ENCODE peak calls at places on chromosomes 2 and 18, in seven cellular contexts. One of them, this sample, is unnamed.

GRCh38 chr2:3421541-3421940 is 42.0 kb downstream of the TRAPPC12 start:
- DNase-seq in activated T-helper 1 cell treated with anti-CD3 and anti-CD28 coated beads, Interleukin-2, amount 50 U/mL, for 16 hours: no peak
- DNase-seq in Caki2: no peak
- DNase-seq in RWPE1: no peak
- DNase-seq in chondrocyte: no peak
- DNase-seq in SHP77: no peak
- DNase-seq in transverse colon: no peak
- DNase-seq in this sample: no peak

GRCh38 chr2:45743531-45744391 is 92.3 kb downstream of the PRKCE start:
- DNase-seq in transverse colon: peak
- DNase-seq in chondrocyte: no peak
- DNase-seq in Caki2: no peak
- DNase-seq in SHP77: no peak
- DNase-seq in RWPE1: no peak
- DNase-seq in activated T-helper 1 cell treated with anti-CD3 and anti-CD28 coated beads, Interleukin-2, amount 50 U/mL, for 16 hours: no peak
- DNase-seq in this sample: peak

GRCh38 chr2:214830794-214831346 is 21.4 kb upstream of the BARD1 start:
- DNase-seq in chondrocyte: no peak
- DNase-seq in SHP77: no peak
- DNase-seq in transverse colon: no peak
- DNase-seq in Caki2: no peak
- DNase-seq in activated T-helper 1 cell treated with anti-CD3 and anti-CD28 coated beads, Interleukin-2, amount 50 U/mL, for 16 hours: no peak
- DNase-seq in RWPE1: no peak
- DNase-seq in this sample: peak

GRCh38 chr2:48714240-48714639 is 41.3 kb downstream of the LHCGR start:
- DNase-seq in SHP77: no peak
- DNase-seq in transverse colon: no peak
- DNase-seq in RWPE1: no peak
- DNase-seq in chondrocyte: no peak
- DNase-seq in activated T-helper 1 cell treated with anti-CD3 and anti-CD28 coated beads, Interleukin-2, amount 50 U/mL, for 16 hours: no peak
- DNase-seq in Caki2: no peak
- DNase-seq in this sample: no peak

GRCh38 chr2:173407176-173407575 is 52.5 kb downstream of the CDCA7 start:
- DNase-seq in chondrocyte: no peak
- DNase-seq in Caki2: no peak
- DNase-seq in RWPE1: no peak
- DNase-seq in SHP77: no peak
- DNase-seq in activated T-helper 1 cell treated with anti-CD3 and anti-CD28 coated beads, Interleukin-2, amount 50 U/mL, for 16 hours: no peak
- DNase-seq in transverse colon: no peak
- DNase-seq in this sample: no peak

GRCh38 chr2:102674370-102674769 is 55.0 kb downstream of the SLC9A2 start:
- DNase-seq in Caki2: no peak
- DNase-seq in activated T-helper 1 cell treated with anti-CD3 and anti-CD28 coated beads, Interleukin-2, amount 50 U/mL, for 16 hours: no peak
- DNase-seq in transverse colon: no peak
- DNase-seq in chondrocyte: no peak
- DNase-seq in SHP77: no peak
- DNase-seq in RWPE1: no peak
- DNase-seq in this sample: no peak

GRCh38 chr18:3595282-3596273 is 145.6 kb downstream of the TGIF1 start:
- DNase-seq in chondrocyte: no peak
- DNase-seq in Caki2: peak
- DNase-seq in transverse colon: peak
- DNase-seq in RWPE1: peak
- DNase-seq in SHP77: peak
- DNase-seq in activated T-helper 1 cell treated with anti-CD3 and anti-CD28 coated beads, Interleukin-2, amount 50 U/mL, for 16 hours: no peak
- DNase-seq in this sample: no peak

GRCh38 chr2:10225291-10226031 is 77.2 kb upstream of the HPCAL1 start:
- DNase-seq in transverse colon: no peak
- DNase-seq in Caki2: no peak
- DNase-seq in chondrocyte: peak
- DNase-seq in RWPE1: no peak
- DNase-seq in activated T-helper 1 cell treated with anti-CD3 and anti-CD28 coated beads, Interleukin-2, amount 50 U/mL, for 16 hours: no peak
- DNase-seq in SHP77: no peak
- DNase-seq in this sample: no peak

GRCh38 chr2:71710805-71711469 is 257.6 kb downstream of the DYSF start:
- DNase-seq in SHP77: no peak
- DNase-seq in activated T-helper 1 cell treated with anti-CD3 and anti-CD28 coated beads, Interleukin-2, amount 50 U/mL, for 16 hours: no peak
- DNase-seq in Caki2: no peak
- DNase-seq in chondrocyte: peak
- DNase-seq in transverse colon: no peak
- DNase-seq in RWPE1: no peak
- DNase-seq in this sample: no peak

GRCh38 chr2:109419960-109420370 is 193.8 kb downstream of the SEPTIN10 start:
- DNase-seq in transverse colon: no peak
- DNase-seq in RWPE1: no peak
- DNase-seq in activated T-helper 1 cell treated with anti-CD3 and anti-CD28 coated beads, Interleukin-2, amount 50 U/mL, for 16 hours: no peak
- DNase-seq in SHP77: no peak
- DNase-seq in chondrocyte: peak
- DNase-seq in Caki2: no peak
- DNase-seq in this sample: peak

GRCh38 chr2:6915399-6915798 is 1.8 kb upstream of the RNF144A start:
- DNase-seq in transverse colon: no peak
- DNase-seq in chondrocyte: no peak
- DNase-seq in SHP77: no peak
- DNase-seq in Caki2: no peak
- DNase-seq in activated T-helper 1 cell treated with anti-CD3 and anti-CD28 coated beads, Interleukin-2, amount 50 U/mL, for 16 hours: no peak
- DNase-seq in RWPE1: no peak
- DNase-seq in this sample: no peak

GRCh38 chr2:109247812-109248211 is 118.8 kb downstream of the SH3RF3 start:
- DNase-seq in Caki2: no peak
- DNase-seq in SHP77: no peak
- DNase-seq in chondrocyte: no peak
- DNase-seq in RWPE1: no peak
- DNase-seq in activated T-helper 1 cell treated with anti-CD3 and anti-CD28 coated beads, Interleukin-2, amount 50 U/mL, for 16 hours: no peak
- DNase-seq in transverse colon: no peak
- DNase-seq in this sample: no peak

GRCh38 chr2:179376881-179377280 is 112.2 kb upstream of the SESTD1 start:
- DNase-seq in RWPE1: no peak
- DNase-seq in chondrocyte: no peak
- DNase-seq in SHP77: no peak
- DNase-seq in Caki2: no peak
- DNase-seq in activated T-helper 1 cell treated with anti-CD3 and anti-CD28 coated beads, Interleukin-2, amount 50 U/mL, for 16 hours: no peak
- DNase-seq in transverse colon: no peak
- DNase-seq in this sample: no peak

GRCh38 chr2:127526940-127527804 is 883 bp upstream of the IWS1 start:
- DNase-seq in activated T-helper 1 cell treated with anti-CD3 and anti-CD28 coated beads, Interleukin-2, amount 50 U/mL, for 16 hours: no peak
- DNase-seq in RWPE1: peak
- DNase-seq in chondrocyte: no peak
- DNase-seq in transverse colon: no peak
- DNase-seq in Caki2: no peak
- DNase-seq in SHP77: no peak
- DNase-seq in this sample: no peak

GRCh38 chr2:239113164-239113563 is 265.3 kb downstream of the TWIST2 start:
- DNase-seq in RWPE1: no peak
- DNase-seq in activated T-helper 1 cell treated with anti-CD3 and anti-CD28 coated beads, Interleukin-2, amount 50 U/mL, for 16 hours: no peak
- DNase-seq in chondrocyte: no peak
- DNase-seq in Caki2: no peak
- DNase-seq in transverse colon: peak
- DNase-seq in SHP77: no peak
- DNase-seq in this sample: peak

GRCh38 chr18:70234667-70235459 is 29.4 kb upstream of the RTTN start:
- DNase-seq in SHP77: no peak
- DNase-seq in transverse colon: no peak
- DNase-seq in chondrocyte: no peak
- DNase-seq in activated T-helper 1 cell treated with anti-CD3 and anti-CD28 coated beads, Interleukin-2, amount 50 U/mL, for 16 hours: no peak
- DNase-seq in RWPE1: no peak
- DNase-seq in Caki2: no peak
- DNase-seq in this sample: peak

GRCh38 chr2:164655336-164655735 is 34.1 kb upstream of the GRB14 start:
- DNase-seq in chondrocyte: no peak
- DNase-seq in SHP77: no peak
- DNase-seq in transverse colon: no peak
- DNase-seq in RWPE1: peak
- DNase-seq in activated T-helper 1 cell treated with anti-CD3 and anti-CD28 coated beads, Interleukin-2, amount 50 U/mL, for 16 hours: no peak
- DNase-seq in Caki2: peak
- DNase-seq in this sample: no peak

GRCh38 chr18:70289351-70290330 is 796 bp downstream of the SOCS6 start:
- DNase-seq in chondrocyte: no peak
- DNase-seq in SHP77: no peak
- DNase-seq in activated T-helper 1 cell treated with anti-CD3 and anti-CD28 coated beads, Interleukin-2, amount 50 U/mL, for 16 hours: no peak
- DNase-seq in transverse colon: peak
- DNase-seq in RWPE1: peak
- DNase-seq in Caki2: peak
- DNase-seq in this sample: peak

GRCh38 chr2:237231593-237231992 is 145.9 kb downstream of the COPS8 start:
- DNase-seq in RWPE1: no peak
- DNase-seq in Caki2: no peak
- DNase-seq in chondrocyte: no peak
- DNase-seq in transverse colon: no peak
- DNase-seq in SHP77: no peak
- DNase-seq in activated T-helper 1 cell treated with anti-CD3 and anti-CD28 coated beads, Interleukin-2, amount 50 U/mL, for 16 hours: no peak
- DNase-seq in this sample: no peak

GRCh38 chr18:70380915-70381896 is 92.4 kb downstream of the SOCS6 start:
- DNase-seq in activated T-helper 1 cell treated with anti-CD3 and anti-CD28 coated beads, Interleukin-2, amount 50 U/mL, for 16 hours: no peak
- DNase-seq in Caki2: peak
- DNase-seq in SHP77: peak
- DNase-seq in transverse colon: peak
- DNase-seq in chondrocyte: no peak
- DNase-seq in RWPE1: no peak
- DNase-seq in this sample: no peak

GRCh38 chr2:231622963-231623362 is 30.3 kb downstream of the TEX44 start:
- DNase-seq in RWPE1: no peak
- DNase-seq in chondrocyte: no peak
- DNase-seq in activated T-helper 1 cell treated with anti-CD3 and anti-CD28 coated beads, Interleukin-2, amount 50 U/mL, for 16 hours: no peak
- DNase-seq in transverse colon: no peak
- DNase-seq in SHP77: no peak
- DNase-seq in Caki2: no peak
- DNase-seq in this sample: no peak

GRCh38 chr18:3207565-3207964 is 12.2 kb downstream of the MYOM1 start:
- DNase-seq in activated T-helper 1 cell treated with anti-CD3 and anti-CD28 coated beads, Interleukin-2, amount 50 U/mL, for 16 hours: no peak
- DNase-seq in chondrocyte: no peak
- DNase-seq in RWPE1: peak
- DNase-seq in transverse colon: no peak
- DNase-seq in SHP77: no peak
- DNase-seq in Caki2: peak
- DNase-seq in this sample: peak

GRCh38 chr18:44937985-44938384 is 257.3 kb downstream of the SETBP1 start:
- DNase-seq in Caki2: no peak
- DNase-seq in RWPE1: no peak
- DNase-seq in chondrocyte: no peak
- DNase-seq in transverse colon: no peak
- DNase-seq in SHP77: no peak
- DNase-seq in activated T-helper 1 cell treated with anti-CD3 and anti-CD28 coated beads, Interleukin-2, amount 50 U/mL, for 16 hours: no peak
- DNase-seq in this sample: no peak

GRCh38 chr18:6219116-6219717 is 195.5 kb downstream of the L3MBTL4 start:
- DNase-seq in activated T-helper 1 cell treated with anti-CD3 and anti-CD28 coated beads, Interleukin-2, amount 50 U/mL, for 16 hours: no peak
- DNase-seq in chondrocyte: no peak
- DNase-seq in SHP77: peak
- DNase-seq in RWPE1: no peak
- DNase-seq in transverse colon: no peak
- DNase-seq in Caki2: peak
- DNase-seq in this sample: peak

GRCh38 chr2:152200562-152201465 is 25.3 kb upstream of the STAM2 start:
- DNase-seq in activated T-helper 1 cell treated with anti-CD3 and anti-CD28 coated beads, Interleukin-2, amount 50 U/mL, for 16 hours: no peak
- DNase-seq in chondrocyte: no peak
- DNase-seq in Caki2: peak
- DNase-seq in transverse colon: peak
- DNase-seq in SHP77: peak
- DNase-seq in RWPE1: peak
- DNase-seq in this sample: peak

GRCh38 chr2:232389327-232389726 is 10.8 kb downstream of the ALPP start:
- DNase-seq in Caki2: peak
- DNase-seq in chondrocyte: peak
- DNase-seq in activated T-helper 1 cell treated with anti-CD3 and anti-CD28 coated beads, Interleukin-2, amount 50 U/mL, for 16 hours: no peak
- DNase-seq in transverse colon: no peak
- DNase-seq in RWPE1: no peak
- DNase-seq in SHP77: no peak
- DNase-seq in this sample: no peak

GRCh38 chr2:212905640-212906201 is 245.7 kb downstream of the IKZF2 start:
- DNase-seq in transverse colon: peak
- DNase-seq in Caki2: no peak
- DNase-seq in SHP77: peak
- DNase-seq in RWPE1: peak
- DNase-seq in activated T-helper 1 cell treated with anti-CD3 and anti-CD28 coated beads, Interleukin-2, amount 50 U/mL, for 16 hours: no peak
- DNase-seq in chondrocyte: no peak
- DNase-seq in this sample: no peak

GRCh38 chr2:151032741-151033152 is 228.9 kb downstream of the RBM43 start:
- DNase-seq in RWPE1: no peak
- DNase-seq in SHP77: no peak
- DNase-seq in chondrocyte: no peak
- DNase-seq in Caki2: no peak
- DNase-seq in activated T-helper 1 cell treated with anti-CD3 and anti-CD28 coated beads, Interleukin-2, amount 50 U/mL, for 16 hours: no peak
- DNase-seq in transverse colon: no peak
- DNase-seq in this sample: peak

GRCh38 chr2:80499095-80499494 is 194.5 kb upstream of the LRRTM1 start:
- DNase-seq in Caki2: no peak
- DNase-seq in chondrocyte: no peak
- DNase-seq in RWPE1: peak
- DNase-seq in transverse colon: peak
- DNase-seq in activated T-helper 1 cell treated with anti-CD3 and anti-CD28 coated beads, Interleukin-2, amount 50 U/mL, for 16 hours: no peak
- DNase-seq in SHP77: peak
- DNase-seq in this sample: peak

GRCh38 chr2:74391580-74392448 is 11.7 kb upstream of the DCTN1 start:
- DNase-seq in activated T-helper 1 cell treated with anti-CD3 and anti-CD28 coated beads, Interleukin-2, amount 50 U/mL, for 16 hours: peak
- DNase-seq in transverse colon: peak
- DNase-seq in chondrocyte: no peak
- DNase-seq in Caki2: peak
- DNase-seq in RWPE1: peak
- DNase-seq in SHP77: peak
- DNase-seq in this sample: peak

GRCh38 chr2:50751255-50752069 is 280.5 kb downstream of the NRXN1 start:
- DNase-seq in activated T-helper 1 cell treated with anti-CD3 and anti-CD28 coated beads, Interleukin-2, amount 50 U/mL, for 16 hours: no peak
- DNase-seq in RWPE1: no peak
- DNase-seq in Caki2: peak
- DNase-seq in chondrocyte: no peak
- DNase-seq in transverse colon: no peak
- DNase-seq in SHP77: no peak
- DNase-seq in this sample: no peak

GRCh38 chr2:152715854-152716428 is 1.3 kb downstream of the PRPF40A start:
- DNase-seq in chondrocyte: no peak
- DNase-seq in transverse colon: no peak
- DNase-seq in activated T-helper 1 cell treated with anti-CD3 and anti-CD28 coated beads, Interleukin-2, amount 50 U/mL, for 16 hours: no peak
- DNase-seq in Caki2: peak
- DNase-seq in SHP77: no peak
- DNase-seq in RWPE1: peak
- DNase-seq in this sample: peak